ENCODE peak calls at places on chromosomes 11 and 22, in four cellular contexts. M is stomach, D is transverse colon, Z is HCT116. R is an unnamed sample.

GRCh38 chr11:114208371-114208770 is 87.8 kb upstream of the NNMT start:
- DNase-seq in D (no peak), Z (no peak), M (no peak), R (no peak)

GRCh38 chr22:39314251-39314971 is 5.0 kb downstream of the RPL3 start:
- DNase-seq in M (no peak), Z (no peak), D (no peak), R (no peak)

GRCh38 chr11:27693398-27693797 is 6.9 kb downstream of the BDNF start:
- DNase-seq in Z (no peak), M (no peak), D (no peak), R (no peak)

GRCh38 chr11:112751312-112751711 is 209.9 kb upstream of the NCAM1 start:
- DNase-seq in Z (no peak), M (no peak), D (no peak), R (no peak)

GRCh38 chr22:43378011-43378704 is 33.7 kb upstream of the MPPED1 start:
- DNase-seq in Z (no peak), D (peak), M (peak), R (no peak)

GRCh38 chr11:70381872-70382842 is 16.2 kb upstream of the CTTN start:
- DNase-seq in D (no peak), M (no peak), Z (no peak), R (no peak)

GRCh38 chr11:86990520-86990919 is 35.3 kb upstream of the FZD4 start:
- DNase-seq in Z (peak), M (no peak), D (no peak), R (peak)

GRCh38 chr11:126112547-126112946 is 49.9 kb upstream of the CDON start:
- DNase-seq in M (no peak), Z (no peak), D (no peak), R (peak)

GRCh38 chr22:35458547-35459422 is 58.8 kb downstream of the MCM5 start:
- DNase-seq in D (no peak), Z (no peak), M (no peak), R (peak)

GRCh38 chr11:11268706-11269105 is 84.3 kb downstream of the CSNK2A3 start:
- DNase-seq in Z (no peak), D (no peak), M (no peak), R (no peak)

GRCh38 chr22:47032091-47032943 is 269.9 kb downstream of the TBC1D22A start:
- DNase-seq in Z (no peak), M (peak), D (peak), R (no peak)

GRCh38 chr11:69868871-69869270 is 49.7 kb upstream of the FGF3 start:
- DNase-seq in Z (no peak), D (no peak), M (no peak), R (no peak)

GRCh38 chr22:24433001-24433867 is 5.8 kb downstream of the ADORA2A start:
- DNase-seq in Z (no peak), M (no peak), D (no peak), R (no peak)

GRCh38 chr11:119339581-119340334 is 925 bp downstream of the C1QTNF5 start:
- DNase-seq in D (peak), M (peak), Z (no peak), R (no peak)

GRCh38 chr11:97761175-97761574 is 1259.6 kb upstream of the CNTN5 start:
- DNase-seq in M (no peak), D (no peak), Z (no peak), R (no peak)

GRCh38 chr11:133058501-133058900 is 473.8 kb downstream of the OPCML start:
- DNase-seq in Z (no peak), D (no peak), M (no peak), R (no peak)

GRCh38 chr11:124872741-124873140 is 7.5 kb downstream of the ROBO3 start:
- DNase-seq in D (no peak), Z (no peak), M (no peak), R (no peak)

GRCh38 chr22:35131423-35132050 is 65.6 kb downstream of the ISX start:
- DNase-seq in D (no peak), M (no peak), Z (no peak), R (no peak)

GRCh38 chr11:35602160-35602793 is 16.0 kb upstream of the FJX1 start:
- DNase-seq in D (no peak), M (no peak), Z (no peak), R (peak)

GRCh38 chr11:35598254-35599125 is 19.8 kb upstream of the FJX1 start:
- DNase-seq in M (no peak), Z (no peak), D (no peak), R (no peak)

GRCh38 chr11:35605691-35606090 is 12.6 kb upstream of the FJX1 start:
- DNase-seq in M (no peak), Z (no peak), D (no peak), R (no peak)

GRCh38 chr11:35602979-35603378 is 15.3 kb upstream of the FJX1 start:
- DNase-seq in M (no peak), Z (no peak), D (no peak), R (no peak)

GRCh38 chr11:35600439-35600838 is 17.8 kb upstream of the FJX1 start:
- DNase-seq in Z (no peak), M (no peak), D (no peak), R (no peak)
- TF ChIP-seq POLR2AphosphoS5 in Z (no peak), M (no peak), D (no peak), R (no peak)

DNA sequence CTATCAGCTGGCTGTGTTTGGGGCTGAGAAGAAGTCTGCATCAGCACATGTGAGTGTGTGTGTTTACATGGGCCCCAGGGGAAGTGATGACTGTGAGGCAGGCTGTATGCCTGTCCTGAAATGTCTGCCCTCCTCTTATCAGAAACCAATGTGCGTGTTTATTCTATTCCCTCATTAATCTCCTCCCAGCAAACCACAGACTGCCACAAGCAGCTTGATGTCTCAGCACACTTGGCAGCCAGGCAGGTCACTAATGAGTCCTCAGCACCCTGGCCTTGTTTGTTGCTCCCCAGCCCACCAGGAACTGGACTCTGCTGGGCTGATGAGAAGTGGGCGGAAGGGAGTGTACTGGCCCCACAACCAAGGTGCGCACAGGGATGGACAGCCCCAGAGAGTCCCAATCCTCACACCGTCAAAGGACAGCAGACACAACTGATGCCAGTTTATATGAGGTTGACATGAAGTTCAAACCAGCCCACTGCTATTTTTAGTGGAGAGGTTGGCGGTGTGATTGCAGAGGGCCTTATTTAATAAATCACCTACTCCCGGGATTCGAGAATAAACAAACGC is 225.8 kb downstream of the ETS1 start:
- DNase-seq in D (no peak), Z (no peak), M (peak), R (no peak)
- TF ChIP-seq POLR2AphosphoS5 in D (no peak), Z (no peak), M (peak), R (no peak)

DNA sequence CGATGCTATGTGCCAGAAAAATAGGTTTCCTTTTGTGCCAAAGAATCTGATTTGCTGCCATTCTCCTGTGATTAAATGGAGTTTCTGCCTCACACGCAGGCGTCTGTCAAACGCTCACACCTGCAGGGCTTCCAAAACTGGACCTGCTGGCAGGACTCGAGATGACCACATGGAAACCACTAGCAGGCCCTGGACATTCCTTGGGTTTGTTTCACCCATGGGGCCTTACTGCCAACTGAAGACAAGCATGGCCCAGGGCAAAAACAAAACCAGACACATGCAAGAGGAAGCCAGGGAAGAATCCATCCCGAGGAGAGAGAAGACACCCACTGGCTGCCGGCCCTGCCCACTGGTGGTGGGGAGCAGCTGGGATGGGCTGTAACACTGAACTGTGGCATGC is 55.9 kb upstream of the MN1 start:
- DNase-seq in D (no peak), M (no peak), Z (no peak), R (no peak)
- TF ChIP-seq POLR2AphosphoS5 in D (no peak), M (no peak), Z (no peak), R (no peak)

DNA sequence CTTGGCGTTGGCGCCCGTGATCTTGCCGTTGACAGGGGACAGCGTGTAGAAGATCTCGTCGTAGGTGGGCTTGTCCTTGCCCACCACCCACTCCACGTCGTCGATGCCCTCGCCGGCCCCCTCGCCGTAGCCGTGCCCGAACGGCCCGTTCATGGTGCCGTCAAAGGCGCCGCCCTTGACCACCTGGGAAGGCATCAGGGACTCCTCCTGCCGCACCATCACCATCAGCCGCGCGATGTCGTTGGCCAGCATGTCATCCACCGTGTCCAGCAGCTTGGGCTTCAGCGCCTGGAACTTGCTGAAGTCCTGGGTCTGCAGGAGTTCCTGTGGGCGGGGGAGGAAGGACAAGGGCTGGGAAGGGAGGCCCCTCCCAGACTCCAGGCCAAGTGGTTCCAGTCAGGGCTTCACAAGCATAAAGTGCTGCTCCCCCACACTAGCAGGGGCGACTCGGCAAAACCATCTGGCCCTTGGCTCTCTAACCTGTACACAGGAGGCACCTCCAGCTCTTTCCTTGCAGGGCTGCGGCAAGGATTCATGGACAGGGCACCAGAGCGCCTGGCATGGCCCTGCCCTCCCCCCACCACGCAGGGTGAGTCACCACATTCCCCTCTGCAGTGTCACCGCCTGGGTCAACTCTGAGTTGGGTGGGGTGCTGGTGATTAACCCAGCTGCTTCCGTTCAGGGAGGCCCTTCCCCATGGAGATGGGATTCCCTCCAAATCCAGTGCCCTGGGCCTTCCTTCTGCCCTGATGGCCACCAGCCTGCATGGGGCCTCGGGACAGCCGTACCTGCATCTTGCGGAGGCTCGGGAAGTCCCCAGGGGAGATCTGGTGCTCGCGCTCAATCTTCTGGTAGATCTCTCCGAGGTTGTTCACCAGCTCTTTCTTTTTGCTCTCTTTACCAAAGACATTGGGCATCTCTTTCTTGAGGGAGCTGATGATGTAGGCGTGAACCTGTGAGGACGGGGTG is 10.4 kb upstream of the CDC42BPG start:
- DNase-seq in M (peak), Z (peak), D (peak), R (no peak)
- TF ChIP-seq POLR2AphosphoS5 in M (peak), Z (peak), D (peak), R (no peak)

GRCh38 chr22:32627091-32627490 is 152.5 kb downstream of the FBXO7 start:
- DNase-seq in Z (no peak), D (no peak), M (no peak), R (no peak)
- TF ChIP-seq POLR2AphosphoS5 in Z (no peak), D (no peak), M (no peak), R (no peak)

DNA sequence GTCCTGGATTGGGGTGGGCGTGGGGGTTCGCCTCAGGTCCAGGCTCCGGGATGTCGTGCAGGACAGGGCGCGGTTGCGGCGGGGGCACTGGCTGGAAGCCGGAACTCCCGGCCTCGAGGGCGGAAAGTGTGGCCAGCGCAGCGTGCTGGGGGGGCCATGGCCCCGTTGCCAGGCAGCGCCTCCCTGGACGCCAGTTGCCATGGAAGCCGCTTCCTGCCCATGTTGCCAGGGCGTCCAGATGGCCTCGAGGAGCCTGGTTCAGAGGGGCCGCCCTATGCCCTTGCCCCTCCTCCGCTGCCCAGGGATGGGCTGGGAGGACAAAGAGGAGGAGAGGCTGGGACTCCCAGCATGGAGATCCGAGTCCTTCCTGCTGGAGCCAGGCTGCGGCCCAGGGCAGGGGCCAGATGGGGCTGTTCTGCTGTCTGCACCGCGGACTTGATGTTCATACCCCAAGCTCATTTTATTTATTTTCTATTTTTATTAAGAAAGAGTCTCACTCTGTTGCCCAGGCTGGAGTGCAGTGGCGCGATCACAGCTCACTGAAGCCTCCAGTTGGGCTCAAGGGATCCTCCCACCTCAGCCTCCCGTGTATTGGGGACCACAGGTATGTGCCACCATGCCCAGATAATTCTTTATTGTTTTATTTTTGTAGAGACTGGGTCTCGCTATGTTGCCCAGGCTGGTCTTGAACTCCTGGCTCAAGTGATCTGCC is 4.6 kb upstream of the CCDC188 start:
- DNase-seq in M (peak), Z (no peak), D (no peak), R (no peak)
- TF ChIP-seq POLR2AphosphoS5 in M (no peak), Z (no peak), D (no peak), R (no peak)

GRCh38 chr11:16511109-16511806 is 154.9 kb upstream of the SOX6 start:
- DNase-seq in M (no peak), Z (no peak), D (no peak), R (no peak)

DNA sequence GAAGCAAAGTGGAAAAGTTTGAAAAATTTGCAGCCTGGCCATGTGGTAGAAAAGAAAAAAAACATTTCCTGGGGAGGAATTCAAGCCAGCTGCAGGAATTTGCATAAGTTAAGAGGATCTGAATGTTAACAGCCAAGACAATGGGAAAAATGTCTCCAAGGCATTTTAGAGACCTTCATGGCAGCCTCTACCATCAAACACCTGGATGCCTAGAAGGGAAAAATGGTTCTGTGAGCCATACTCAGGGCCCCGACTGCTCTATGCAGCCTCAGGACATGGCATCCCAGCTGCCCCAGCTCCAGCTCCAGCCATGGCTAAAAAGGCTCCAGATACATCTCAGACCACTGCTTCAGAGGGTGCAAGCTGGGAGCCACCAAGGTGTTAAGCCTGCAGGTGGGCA is 149.1 kb upstream of the SOX6 start:
- DNase-seq in D (no peak), M (no peak), Z (no peak), R (no peak)
- TF ChIP-seq POLR2AphosphoS5 in D (no peak), M (no peak), Z (no peak), R (no peak)

GRCh38 chr11:20113147-20113435 is 47.2 kb downstream of the DBX1 start:
- DNase-seq in M (no peak), D (no peak), Z (no peak), R (no peak)

GRCh38 chr11:20109731-20110445 is 50.4 kb downstream of the DBX1 start:
- DNase-seq in D (no peak), M (no peak), Z (no peak), R (no peak)

GRCh38 chr11:20111871-20112270 is 48.4 kb downstream of the DBX1 start:
- DNase-seq in M (no peak), Z (no peak), D (no peak), R (no peak)

GRCh38 chr11:20112291-20113146 is 47.8 kb downstream of the DBX1 start:
- DNase-seq in Z (peak), D (peak), M (peak), R (no peak)

GRCh38 chr11:20110908-20111669 is 49.2 kb downstream of the DBX1 start:
- DNase-seq in M (peak), D (peak), Z (peak), R (no peak)
- TF ChIP-seq POLR2AphosphoS5 in M (peak), D (peak), Z (no peak), R (no peak)

GRCh38 chr11:14894657-14895598 is 2.9 kb upstream of the CYP2R1 start:
- DNase-seq in Z (no peak), D (peak), M (no peak), R (peak)

GRCh38 chr11:14892577-14892976 is 546 bp upstream of the CYP2R1 start:
- DNase-seq in M (no peak), D (no peak), Z (no peak), R (no peak)

GRCh38 chr11:14891143-14892035 is 642 bp downstream of the CYP2R1 start:
- DNase-seq in Z (peak), D (peak), M (peak), R (no peak)

GRCh38 chr11:14886509-14886908 is 5.5 kb downstream of the CYP2R1 start:
- DNase-seq in Z (no peak), M (no peak), D (no peak), R (no peak)

GRCh38 chr11:14892036-14892556 is at the start of gene CYP2R1:
- DNase-seq in Z (peak), D (peak), M (peak), R (no peak)
- TF ChIP-seq POLR2AphosphoS5 in Z (peak), D (peak), M (peak), R (no peak)

DNA sequence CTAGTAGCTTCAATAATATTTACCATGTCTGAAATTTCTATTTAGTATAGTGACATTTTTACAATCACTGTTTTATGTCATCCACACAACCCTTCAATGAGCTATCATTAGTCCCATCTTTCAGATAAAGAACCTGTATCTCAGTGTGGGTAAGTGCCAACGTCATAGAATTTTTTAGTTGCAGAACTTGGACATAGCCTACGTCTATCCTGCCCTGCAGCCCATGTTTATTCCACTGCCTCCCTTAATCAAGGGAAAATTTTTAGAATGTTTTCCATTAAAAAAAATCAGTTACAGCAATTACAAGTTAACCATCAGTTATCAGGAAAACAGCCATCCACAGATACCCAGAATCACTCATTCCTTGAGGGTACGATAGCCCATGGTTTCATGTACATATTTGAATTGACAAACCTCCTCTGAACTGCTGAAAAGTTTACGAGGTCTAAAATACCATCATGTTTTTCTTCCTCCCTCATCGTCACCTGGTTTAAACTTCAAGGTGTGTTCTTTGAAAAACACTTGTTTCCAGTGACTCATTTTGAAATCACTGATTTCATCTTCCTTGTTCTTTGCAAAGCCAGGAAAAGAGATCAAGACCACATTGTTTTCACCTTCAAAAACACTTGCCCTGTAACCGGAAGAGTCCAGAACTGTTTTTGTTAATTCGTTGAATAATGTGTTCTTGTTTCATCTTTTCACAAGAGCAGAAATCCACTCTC is 100.9 kb downstream of the FAM76B start:
- DNase-seq in D (no peak), M (no peak), Z (no peak), R (no peak)
- TF ChIP-seq POLR2AphosphoS5 in D (no peak), M (no peak), Z (no peak), R (no peak)

R was measured in SK-N-MC.